ENCODE peak calls at places on chromosomes 2 and 18, in five cellular contexts. W is aorta, F is GM06990, Y is mammary epithelial cell, M is nucleus accumbens. T is an unnamed sample.

GRCh38 chr2:142323206-142323605 is 192.4 kb upstream of the LRP1B start:
- DNase-seq in W (no peak), F (no peak), Y (peak; percentile 9), M (no peak), T (no peak)

GRCh38 chr2:222939208-222939846 is 78.5 kb downstream of the ACSL3 start:
- DNase-seq in W (no peak), F (peak; percentile 18), Y (peak; percentile 62), M (peak; percentile 8), T (peak; percentile 64)

GRCh38 chr18:23134780-23135678 is at the start of gene CABLES1:
- DNase-seq in W (peak; percentile 80), F (peak; percentile 76), Y (peak; percentile 30), M (peak; percentile 55), T (peak; percentile 70)

GRCh38 chr2:119323459-119323858 is 43.2 kb downstream of the C2orf76 start:
- DNase-seq in W (no peak), F (no peak), Y (peak; percentile 17), M (no peak), T (no peak)

GRCh38 chr18:50004013-50004412 is 190.7 kb upstream of the ACAA2 start:
- DNase-seq in W (no peak), F (no peak), Y (no peak), M (no peak), T (no peak)

GRCh38 chr18:51480562-51481261 is 283.2 kb upstream of the MEX3C start:
- DNase-seq in W (no peak), F (no peak), Y (no peak), M (no peak), T (no peak)

GRCh38 chr2:119772767-119773166 is 13.0 kb downstream of the PTPN4 start:
- DNase-seq in W (no peak), F (no peak), Y (no peak), M (no peak), T (no peak)

GRCh38 chr2:163794635-163795034 is 58.8 kb upstream of the FIGN start:
- DNase-seq in W (peak; percentile 45), F (no peak), Y (peak; percentile 81), M (no peak), T (no peak)

GRCh38 chr18:28189400-28190239 is 12.7 kb upstream of the CDH2 start:
- DNase-seq in W (no peak), F (no peak), Y (peak; percentile 51), M (peak; percentile 21), T (peak; percentile 16)

GRCh38 chr18:50832754-50833153 is 12.9 kb upstream of the MRO start:
- DNase-seq in W (no peak), F (peak; percentile 29), Y (no peak), M (no peak), T (no peak)

GRCh38 chr18:45355944-45356520 is 259.2 kb upstream of the SLC14A2 start:
- DNase-seq in W (no peak), F (no peak), Y (no peak), M (no peak), T (no peak)

GRCh38 chr2:73697606-73698005 is 39.5 kb downstream of the TPRKB start:
- DNase-seq in W (no peak), F (no peak), Y (no peak), M (no peak), T (no peak)

GRCh38 chr18:48592540-48592939 is 53.7 kb downstream of the CTIF start:
- DNase-seq in W (no peak), F (no peak), Y (no peak), M (peak; percentile 28), T (no peak)

GRCh38 chr18:78827141-78827540 is 152.5 kb upstream of the SALL3 start:
- DNase-seq in W (no peak), F (no peak), Y (no peak), M (no peak), T (no peak)

GRCh38 chr18:28768791-28769768 is 592.1 kb upstream of the CDH2 start:
- DNase-seq in W (no peak), F (no peak), Y (no peak), M (no peak), T (no peak)

GRCh38 chr2:118994172-118994700 is 52.2 kb downstream of the MARCO start:
- DNase-seq in W (no peak), F (no peak), Y (no peak), M (no peak), T (no peak)

GRCh38 chr18:22344908-22345670 is 72.6 kb downstream of the CTAGE1 start:
- DNase-seq in W (no peak), F (no peak), Y (no peak), M (no peak), T (no peak)

GRCh38 chr2:60512641-60513040 is 40.8 kb downstream of the BCL11A start:
- DNase-seq in W (no peak), F (no peak), Y (peak; percentile 82), M (no peak), T (no peak)

GRCh38 chr2:36455011-36455410 is 99.4 kb downstream of the CRIM1 start:
- DNase-seq in W (no peak), F (no peak), Y (no peak), M (no peak), T (no peak)

GRCh38 chr2:169684135-169684565 is 10.1 kb downstream of the CFAP210 start:
- DNase-seq in W (no peak), F (no peak), Y (no peak), M (no peak), T (no peak)

GRCh38 chr2:63601061-63601460 is 12.3 kb downstream of the MDH1 start:
- DNase-seq in W (no peak), F (no peak), Y (no peak), M (no peak), T (no peak)

GRCh38 chr2:211247751-211248150 is 691.4 kb downstream of the CPS1 start:
- DNase-seq in W (no peak), F (no peak), Y (no peak), M (no peak), T (no peak)

GRCh38 chr2:69933839-69934613 is 19.1 kb downstream of the MXD1 start:
- DNase-seq in W (peak; percentile 65), F (no peak), Y (peak; percentile 86), M (no peak), T (peak; percentile 78)